ENCODE peak calls at places on chromosomes 4 and X, in eight cellular contexts. Z is activated CD8-positive, alpha-beta memory T cell treated with anti-CD3 and anti-CD28 coated beads for 24 hours; A is H54; T is IMR-90; Q is stimulated activated CD4-positive, alpha-beta T cell treated with anti-CD3 and anti-CD28 coated beads, Interleukin-12 subunit alpha, Interleukin-12 subunit beta, amount 100 ng/mL, for 4 hours; P is heart right ventricle; C is left ventricle myocardium inferior; M is T-helper 2 cell. B is an unnamed sample.
A peak's percentile ranks its signal among the peaks of the same experiment; 100 is the strongest.

GRCh38 chr4:76200771-76201224 is 12.8 kb downstream of the SCARB2 start:
- DNase-seq in P (no peak), A (no peak), Z (no peak), M (no peak), Q (no peak), C (no peak), T (no peak), B (no peak)

GRCh38 chr4:168574581-168575295 is 77.9 kb downstream of the PALLD start:
- DNase-seq in C (no peak), A (no peak), P (no peak), Z (no peak), T (peak; percentile 57), M (no peak), Q (no peak), B (no peak)

GRCh38 chrX:1205681-1206611 is 6.5 kb downstream of the CRLF2 start:
- DNase-seq in T (peak; percentile 59), A (peak; percentile 7), C (no peak), Q (no peak), M (no peak), P (no peak), Z (peak; percentile 73), B (no peak)

GRCh38 chr4:158670975-158671664 is 567 bp downstream of the C4orf46 start:
- DNase-seq in T (peak; percentile 76), P (peak; percentile 66), Z (peak; percentile 83), A (peak; percentile 8), C (peak; percentile 77), Q (peak; percentile 47), M (peak; percentile 30), B (peak; percentile 1)

GRCh38 chrX:41621236-41621651 is 67.5 kb upstream of the GPR34 start:
- DNase-seq in A (no peak), M (no peak), C (no peak), Z (no peak), T (peak; percentile 62), P (no peak), Q (no peak), B (no peak)

GRCh38 chrX:154121961-154122360 is 22.1 kb upstream of the OPN1LW start:
- DNase-seq in Z (peak; percentile 51), C (no peak), Q (no peak), T (no peak), A (no peak), M (no peak), P (no peak), B (no peak)

GRCh38 chr4:83285022-83285387 is 407 bp upstream of the COQ2 start:
- DNase-seq in P (no peak), M (no peak), T (peak; percentile 29), A (no peak), C (no peak), Q (no peak), Z (no peak), B (peak; percentile 29)

GRCh38 chr4:182906786-182907185 is 10.4 kb downstream of the DCTD start:
- DNase-seq in A (no peak), Q (no peak), P (no peak), Z (no peak), C (no peak), T (peak; percentile 72), M (no peak), B (no peak)

GRCh38 chr4:121934635-121935034 is 17.2 kb downstream of the TRPC3 start:
- DNase-seq in Q (no peak), A (no peak), M (no peak), P (no peak), Z (no peak), C (no peak), T (no peak), B (no peak)

GRCh38 chrX:47384502-47384901 is 14.1 kb downstream of the ZNF157 start:
- DNase-seq in M (peak; percentile 40), C (peak; percentile 18), P (peak; percentile 10), A (peak; percentile 2), T (peak; percentile 57), Q (peak; percentile 47), Z (peak; percentile 81), B (no peak)

GRCh38 chr4:2042947-2043395 is 16.2 kb upstream of the NAT8L start:
- DNase-seq in P (no peak), T (no peak), M (no peak), C (no peak), A (no peak), Z (peak; percentile 58), Q (no peak), B (no peak)

GRCh38 chr4:142826503-142827241 is 19.4 kb downstream of the INPP4B start:
- DNase-seq in A (no peak), Q (no peak), Z (no peak), P (no peak), T (no peak), M (no peak), C (no peak), B (no peak)

GRCh38 chr4:141406237-141406636 is 185.5 kb downstream of the ZNF330 start:
- DNase-seq in M (no peak), A (no peak), Z (no peak), Q (no peak), T (no peak), C (no peak), P (no peak), B (no peak)

GRCh38 chr4:105457997-105458396 is 15.9 kb downstream of the PPA2 start:
- DNase-seq in C (no peak), Q (no peak), T (peak; percentile 42), A (no peak), Z (no peak), P (no peak), M (no peak), B (no peak)

GRCh38 chr4:23717528-23718248 is 172.2 kb downstream of the PPARGC1A start:
- DNase-seq in C (no peak), A (peak; percentile 14), T (peak; percentile 31), Z (no peak), M (no peak), Q (no peak), P (no peak), B (peak; percentile 29)

GRCh38 chrX:41472231-41472815 is 25.2 kb downstream of the NYX start:
- DNase-seq in A (no peak), M (no peak), T (no peak), Z (no peak), C (no peak), Q (no peak), P (no peak), B (no peak)

B was measured in T1000.